ENCODE peak calls at places on chromosomes 6 and 20, in five cellular contexts. One of them, this sample, is unnamed.

GRCh38 chr6:13472099-13472498 is 15.3 kb downstream of the GFOD1 start:
- DNase-seq in HepG2: no peak
- DNase-seq in H1: no peak
- DNase-seq in SK-N-SH: no peak
- DNase-seq in K562: no peak
- DNase-seq in this sample: no peak

GRCh38 chr6:8085053-8085511 is 17.3 kb downstream of the EEF1E1 start:
- DNase-seq in HepG2: peak; percentile 97
- DNase-seq in H1: no peak
- DNase-seq in SK-N-SH: no peak
- DNase-seq in K562: no peak
- DNase-seq in this sample: peak; percentile 47

GRCh38 chr6:139380168-139380567 is 5.7 kb upstream of the CITED2 start:
- DNase-seq in HepG2: no peak
- DNase-seq in H1: no peak
- DNase-seq in SK-N-SH: no peak
- DNase-seq in K562: peak; percentile 18
- DNase-seq in this sample: no peak

GRCh38 chr6:125323376-125323775 is 21.6 kb upstream of the HDDC2 start:
- DNase-seq in HepG2: no peak
- DNase-seq in H1: no peak
- DNase-seq in SK-N-SH: no peak
- DNase-seq in K562: no peak
- DNase-seq in this sample: no peak

GRCh38 chr6:104952911-104953409 is 3.9 kb upstream of the LIN28B start:
- DNase-seq in HepG2: no peak
- DNase-seq in H1: no peak
- DNase-seq in SK-N-SH: no peak
- DNase-seq in K562: peak; percentile 50
- DNase-seq in this sample: no peak

GRCh38 chr6:49514571-49515484 is 15.1 kb downstream of the GLYATL3 start:
- DNase-seq in HepG2: no peak
- DNase-seq in H1: no peak
- DNase-seq in SK-N-SH: no peak
- DNase-seq in K562: no peak
- DNase-seq in this sample: no peak

GRCh38 chr6:51528556-51528955 is 558.9 kb downstream of the PKHD1 start:
- DNase-seq in HepG2: no peak
- DNase-seq in H1: no peak
- DNase-seq in SK-N-SH: no peak
- DNase-seq in K562: no peak
- DNase-seq in this sample: no peak

GRCh38 chr6:134177753-134178229 is 125.4 kb upstream of the SLC2A12 start:
- DNase-seq in HepG2: peak; percentile 56
- DNase-seq in H1: no peak
- DNase-seq in SK-N-SH: no peak
- DNase-seq in K562: no peak
- DNase-seq in this sample: peak; percentile 65

GRCh38 chr6:6057442-6058053 is 50.8 kb upstream of the NRN1 start:
- DNase-seq in HepG2: peak; percentile 57
- DNase-seq in H1: no peak
- DNase-seq in SK-N-SH: peak; percentile 43
- DNase-seq in K562: peak; percentile 49
- DNase-seq in this sample: peak; percentile 16

GRCh38 chr20:51740838-51741237 is 27.4 kb downstream of the ATP9A start:
- DNase-seq in HepG2: no peak
- DNase-seq in H1: no peak
- DNase-seq in SK-N-SH: no peak
- DNase-seq in K562: no peak
- DNase-seq in this sample: no peak

GRCh38 chr6:15520616-15521203 is 142.1 kb downstream of the DTNBP1 start:
- DNase-seq in HepG2: no peak
- DNase-seq in H1: no peak
- DNase-seq in SK-N-SH: no peak
- DNase-seq in K562: no peak
- DNase-seq in this sample: no peak

GRCh38 chr20:43722153-43722505 is 4.7 kb downstream of the GTSF1L start:
- DNase-seq in HepG2: no peak
- DNase-seq in H1: no peak
- DNase-seq in SK-N-SH: no peak
- DNase-seq in K562: no peak
- DNase-seq in this sample: no peak
- TF ChIP-seq GABPA in HepG2: no peak
- TF ChIP-seq GABPA in H1: no peak
- TF ChIP-seq GABPA in SK-N-SH: no peak
- TF ChIP-seq GABPA in K562: no peak
- TF ChIP-seq GABPA in this sample: no peak

GRCh38 chr6:111992851-111993250 is 61.1 kb upstream of the CCN6 start:
- DNase-seq in HepG2: no peak
- DNase-seq in H1: no peak
- DNase-seq in SK-N-SH: no peak
- DNase-seq in K562: no peak
- DNase-seq in this sample: no peak
- TF ChIP-seq GABPA in HepG2: no peak
- TF ChIP-seq GABPA in H1: no peak
- TF ChIP-seq GABPA in SK-N-SH: no peak
- TF ChIP-seq GABPA in K562: no peak
- TF ChIP-seq GABPA in this sample: no peak

GRCh38 chr6:69907981-69908498 is 41.7 kb downstream of the COL19A1 start:
- DNase-seq in HepG2: no peak
- DNase-seq in H1: no peak
- DNase-seq in SK-N-SH: no peak
- DNase-seq in K562: no peak
- DNase-seq in this sample: no peak
- TF ChIP-seq GABPA in HepG2: no peak
- TF ChIP-seq GABPA in H1: no peak
- TF ChIP-seq GABPA in SK-N-SH: no peak
- TF ChIP-seq GABPA in K562: no peak
- TF ChIP-seq GABPA in this sample: no peak

GRCh38 chr6:158086054-158086705 is 81.9 kb downstream of the SERAC1 start:
- DNase-seq in HepG2: no peak
- DNase-seq in H1: no peak
- DNase-seq in SK-N-SH: no peak
- DNase-seq in K562: no peak
- DNase-seq in this sample: peak; percentile 89

GRCh38 chr6:158087519-158087867 is 80.6 kb downstream of the SERAC1 start:
- DNase-seq in HepG2: no peak
- DNase-seq in H1: no peak
- DNase-seq in SK-N-SH: no peak
- DNase-seq in K562: no peak
- DNase-seq in this sample: peak; percentile 40

GRCh38 chr6:158085261-158086053 is 82.6 kb downstream of the SERAC1 start:
- DNase-seq in HepG2: no peak
- DNase-seq in H1: no peak
- DNase-seq in SK-N-SH: no peak
- DNase-seq in K562: no peak
- DNase-seq in this sample: no peak

GRCh38 chr6:158083687-158084325 is 84.3 kb downstream of the SERAC1 start:
- DNase-seq in HepG2: no peak
- DNase-seq in H1: no peak
- DNase-seq in SK-N-SH: no peak
- DNase-seq in K562: no peak
- DNase-seq in this sample: no peak

DNA sequence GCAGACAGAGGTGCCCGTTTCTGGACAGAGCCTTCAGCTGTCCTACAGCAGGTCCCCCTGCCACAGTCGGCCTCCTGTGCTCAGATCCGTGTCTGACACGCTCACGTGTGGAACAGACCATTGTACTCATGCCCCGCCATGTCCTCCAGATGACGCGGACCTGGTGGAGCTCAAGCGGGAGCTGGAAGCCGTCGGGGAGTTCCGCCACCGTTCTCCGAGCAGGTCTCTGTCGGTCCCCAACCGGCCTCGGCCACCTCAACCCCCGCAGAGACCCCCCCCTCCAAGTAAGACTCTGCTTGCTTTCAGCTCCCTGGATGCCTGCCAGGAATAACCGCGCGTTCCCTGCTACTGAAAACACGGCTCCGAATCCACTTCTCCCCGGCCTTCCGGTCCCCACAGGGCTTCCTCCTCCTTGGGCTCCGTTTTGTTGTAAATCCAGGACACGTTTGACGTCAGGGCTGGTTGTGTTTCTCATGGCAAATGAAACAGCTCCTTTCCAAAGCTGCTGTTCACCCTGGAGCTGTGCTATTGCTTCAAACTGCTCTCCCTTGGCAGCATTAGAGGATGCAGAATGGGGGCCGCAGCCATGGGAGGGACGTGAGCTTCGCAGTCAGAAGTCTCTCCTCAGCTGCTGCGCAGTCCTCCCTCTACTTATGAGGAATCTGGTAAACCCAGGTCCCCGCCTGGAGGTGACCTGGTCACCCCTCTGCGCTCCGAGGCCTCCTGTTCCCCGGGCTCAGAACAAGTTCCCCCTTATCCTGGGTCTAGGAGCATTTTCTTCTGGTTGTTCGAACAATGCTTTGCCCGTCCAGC is 81.2 kb downstream of the SERAC1 start:
- DNase-seq in HepG2: no peak
- DNase-seq in H1: no peak
- DNase-seq in SK-N-SH: peak; percentile 26
- DNase-seq in K562: no peak
- DNase-seq in this sample: peak; percentile 90
- TF ChIP-seq GABPA in HepG2: no peak
- TF ChIP-seq GABPA in H1: no peak
- TF ChIP-seq GABPA in SK-N-SH: no peak
- TF ChIP-seq GABPA in K562: no peak
- TF ChIP-seq GABPA in this sample: peak; percentile 76

DNA sequence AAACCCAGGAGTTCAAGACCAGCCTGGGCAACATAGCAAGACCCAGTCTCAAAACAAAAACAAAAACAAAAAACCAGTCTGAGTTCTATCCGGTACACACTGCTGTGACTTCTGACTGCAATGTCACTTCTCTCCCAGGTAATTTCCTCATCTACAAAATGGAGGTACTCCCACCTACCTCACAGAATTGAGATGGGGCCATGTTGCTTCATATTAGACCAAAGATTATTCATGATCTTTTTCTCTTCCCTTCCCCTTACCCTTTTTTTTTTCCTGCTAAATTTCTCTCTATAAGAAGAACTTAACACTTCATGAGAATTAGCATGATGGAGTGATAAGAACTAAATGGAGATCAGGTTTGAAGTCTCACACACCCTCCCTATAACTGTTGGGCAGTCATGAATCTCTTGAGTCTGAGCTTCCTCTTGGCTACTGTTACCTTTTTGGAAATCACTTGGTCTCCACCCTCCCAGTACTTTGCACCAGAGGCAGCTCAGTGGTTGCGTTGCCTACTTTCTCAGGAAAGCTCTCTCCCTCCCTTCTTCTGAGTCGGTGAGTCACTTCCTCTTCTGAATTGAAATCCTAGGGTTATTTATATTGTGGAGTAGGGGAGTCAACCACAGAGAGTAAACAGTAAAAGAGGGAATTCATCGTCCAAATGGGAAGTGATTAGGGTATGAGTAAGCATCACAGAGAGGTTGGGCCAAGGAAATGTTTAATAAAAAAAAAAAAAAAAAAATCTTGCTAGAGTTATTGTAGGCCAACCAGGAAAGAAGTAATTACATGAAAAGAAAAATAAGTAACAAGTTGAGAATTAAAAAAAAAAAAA is 59.9 kb upstream of the MAP7 start:
- DNase-seq in HepG2: peak; percentile 46
- DNase-seq in H1: no peak
- DNase-seq in SK-N-SH: no peak
- DNase-seq in K562: peak; percentile 74
- DNase-seq in this sample: peak; percentile 81
- TF ChIP-seq GABPA in HepG2: peak; percentile 18
- TF ChIP-seq GABPA in H1: no peak
- TF ChIP-seq GABPA in SK-N-SH: peak; percentile 31
- TF ChIP-seq GABPA in K562: peak; percentile 72
- TF ChIP-seq GABPA in this sample: no peak

DNA sequence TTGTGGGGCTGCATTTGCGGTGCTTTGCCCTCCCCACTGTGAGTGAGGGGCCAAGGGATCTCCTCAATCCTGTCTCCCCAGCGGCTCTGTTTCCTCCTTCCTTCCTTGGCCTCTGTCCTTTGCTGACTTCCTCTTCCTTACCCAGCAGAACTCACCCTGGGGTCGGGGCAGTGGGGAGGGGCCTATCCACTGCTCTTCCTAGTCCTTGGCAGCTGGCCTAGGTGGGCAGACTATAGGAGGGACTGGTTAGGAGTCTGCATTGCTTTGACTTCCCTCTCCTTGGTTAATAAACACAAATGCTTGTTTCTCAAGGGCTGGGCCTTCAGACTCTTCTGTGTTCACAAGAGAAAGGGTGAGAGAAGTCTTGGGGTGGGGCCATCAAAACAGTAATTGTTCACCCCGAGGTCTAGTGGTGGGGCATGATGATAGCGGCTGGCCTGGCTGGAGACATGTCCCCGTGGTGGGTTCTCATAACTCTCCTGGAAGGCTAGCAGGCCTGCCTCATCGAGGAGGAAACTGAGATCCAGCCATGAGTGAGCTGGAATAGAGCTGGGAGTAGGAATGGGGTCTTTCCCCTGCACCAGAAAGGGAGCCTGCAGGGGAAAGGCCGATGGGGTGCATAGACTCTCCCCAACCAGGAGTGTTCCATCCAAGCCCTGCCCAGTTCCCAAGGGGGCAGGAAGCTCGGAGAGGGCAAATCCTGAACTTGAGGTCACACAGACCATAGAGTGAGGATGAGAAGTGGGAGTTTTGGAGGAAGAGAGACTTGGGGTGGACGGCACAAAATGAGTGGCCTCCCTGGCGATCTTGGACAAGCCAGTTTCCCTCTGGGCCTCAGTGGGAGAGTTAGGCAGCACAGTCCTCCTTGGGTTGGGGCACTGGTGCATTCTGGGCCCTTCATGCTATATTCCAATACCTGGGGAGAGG is 12.7 kb downstream of the FAM110A start:
- DNase-seq in HepG2: no peak
- DNase-seq in H1: no peak
- DNase-seq in SK-N-SH: no peak
- DNase-seq in K562: no peak
- DNase-seq in this sample: peak; percentile 47
- TF ChIP-seq GABPA in HepG2: no peak
- TF ChIP-seq GABPA in H1: no peak
- TF ChIP-seq GABPA in SK-N-SH: no peak
- TF ChIP-seq GABPA in K562: no peak
- TF ChIP-seq GABPA in this sample: no peak

GRCh38 chr20:2089447-2089846 is 12.2 kb upstream of the STK35 start:
- DNase-seq in HepG2: no peak
- DNase-seq in H1: no peak
- DNase-seq in SK-N-SH: no peak
- DNase-seq in K562: no peak
- DNase-seq in this sample: no peak

GRCh38 chr20:2093883-2094282 is 7.7 kb upstream of the STK35 start:
- DNase-seq in HepG2: no peak
- DNase-seq in H1: no peak
- DNase-seq in SK-N-SH: no peak
- DNase-seq in K562: no peak
- DNase-seq in this sample: no peak

GRCh38 chr20:2088904-2089303 is 12.7 kb upstream of the STK35 start:
- DNase-seq in HepG2: no peak
- DNase-seq in H1: no peak
- DNase-seq in SK-N-SH: no peak
- DNase-seq in K562: no peak
- DNase-seq in this sample: no peak

GRCh38 chr20:2093200-2093781 is 8.3 kb upstream of the STK35 start:
- DNase-seq in HepG2: peak; percentile 50
- DNase-seq in H1: no peak
- DNase-seq in SK-N-SH: peak; percentile 36
- DNase-seq in K562: no peak
- DNase-seq in this sample: no peak
- TF ChIP-seq GABPA in HepG2: no peak
- TF ChIP-seq GABPA in H1: no peak
- TF ChIP-seq GABPA in SK-N-SH: no peak
- TF ChIP-seq GABPA in K562: no peak
- TF ChIP-seq GABPA in this sample: no peak

GRCh38 chr20:16902657-16903056 is 154.5 kb downstream of the OTOR start:
- DNase-seq in HepG2: no peak
- DNase-seq in H1: no peak
- DNase-seq in SK-N-SH: no peak
- DNase-seq in K562: no peak
- DNase-seq in this sample: no peak
- TF ChIP-seq GABPA in HepG2: no peak
- TF ChIP-seq GABPA in H1: no peak
- TF ChIP-seq GABPA in SK-N-SH: no peak
- TF ChIP-seq GABPA in K562: no peak
- TF ChIP-seq GABPA in this sample: no peak

This sample was measured in HL-60.